ENCODE peak calls at places on chromosome 4, in seven cellular contexts. One of them, this sample, is unnamed.
A peak's percentile ranks its signal among the peaks of the same experiment; 100 is the strongest.

GRCh38 chr4:57639566-57640328 is 529.6 kb upstream of the IGFBP7 start:
- DNase-seq in fibroblast of the aortic adventitia: no peak
- DNase-seq in pulmonary artery endothelial cell: no peak
- DNase-seq in CD4-positive, alpha-beta memory T cell: no peak
- DNase-seq in occipital lobe: no peak
- DNase-seq in naive thymus-derived CD4-positive, alpha-beta T cell: no peak
- DNase-seq in NCI-H2029: no peak
- DNase-seq in this sample: no peak

GRCh38 chr4:153538408-153539057 is 72.4 kb downstream of the TMEM131L start:
- DNase-seq in occipital lobe: peak; percentile 15
- DNase-seq in fibroblast of the aortic adventitia: peak; percentile 49
- DNase-seq in naive thymus-derived CD4-positive, alpha-beta T cell: no peak
- DNase-seq in pulmonary artery endothelial cell: no peak
- DNase-seq in CD4-positive, alpha-beta memory T cell: no peak
- DNase-seq in NCI-H2029: no peak
- DNase-seq in this sample: no peak

GRCh38 chr4:184275766-184276165 is 58.1 kb upstream of the ENPP6 start:
- DNase-seq in naive thymus-derived CD4-positive, alpha-beta T cell: no peak
- DNase-seq in occipital lobe: no peak
- DNase-seq in fibroblast of the aortic adventitia: no peak
- DNase-seq in pulmonary artery endothelial cell: no peak
- DNase-seq in NCI-H2029: no peak
- DNase-seq in CD4-positive, alpha-beta memory T cell: no peak
- DNase-seq in this sample: no peak

GRCh38 chr4:78768447-78769177 is 7.5 kb upstream of the BMP2K start:
- DNase-seq in occipital lobe: no peak
- DNase-seq in CD4-positive, alpha-beta memory T cell: no peak
- DNase-seq in fibroblast of the aortic adventitia: no peak
- DNase-seq in naive thymus-derived CD4-positive, alpha-beta T cell: no peak
- DNase-seq in NCI-H2029: no peak
- DNase-seq in pulmonary artery endothelial cell: no peak
- DNase-seq in this sample: no peak

GRCh38 chr4:56787380-56787779 is 34.1 kb downstream of the SPINK2 start:
- DNase-seq in occipital lobe: no peak
- DNase-seq in naive thymus-derived CD4-positive, alpha-beta T cell: no peak
- DNase-seq in NCI-H2029: no peak
- DNase-seq in CD4-positive, alpha-beta memory T cell: no peak
- DNase-seq in pulmonary artery endothelial cell: no peak
- DNase-seq in fibroblast of the aortic adventitia: no peak
- DNase-seq in this sample: no peak

GRCh38 chr4:175789632-175790031 is 22.4 kb downstream of the GPM6A start:
- DNase-seq in naive thymus-derived CD4-positive, alpha-beta T cell: no peak
- DNase-seq in NCI-H2029: no peak
- DNase-seq in CD4-positive, alpha-beta memory T cell: no peak
- DNase-seq in pulmonary artery endothelial cell: no peak
- DNase-seq in fibroblast of the aortic adventitia: no peak
- DNase-seq in occipital lobe: no peak
- DNase-seq in this sample: no peak

GRCh38 chr4:54318904-54319303 is 89.8 kb downstream of the PDGFRA start:
- DNase-seq in CD4-positive, alpha-beta memory T cell: peak; percentile 4
- DNase-seq in pulmonary artery endothelial cell: peak; percentile 5
- DNase-seq in NCI-H2029: no peak
- DNase-seq in fibroblast of the aortic adventitia: peak; percentile 63
- DNase-seq in occipital lobe: no peak
- DNase-seq in naive thymus-derived CD4-positive, alpha-beta T cell: no peak
- DNase-seq in this sample: no peak

GRCh38 chr4:102715057-102715456 is 45.7 kb downstream of the MANBA start:
- DNase-seq in fibroblast of the aortic adventitia: peak; percentile 9
- DNase-seq in naive thymus-derived CD4-positive, alpha-beta T cell: no peak
- DNase-seq in CD4-positive, alpha-beta memory T cell: no peak
- DNase-seq in NCI-H2029: no peak
- DNase-seq in occipital lobe: no peak
- DNase-seq in pulmonary artery endothelial cell: no peak
- DNase-seq in this sample: no peak

GRCh38 chr4:137819964-137820383 is 287.7 kb upstream of the PCDH18 start:
- DNase-seq in naive thymus-derived CD4-positive, alpha-beta T cell: no peak
- DNase-seq in fibroblast of the aortic adventitia: peak; percentile 75
- DNase-seq in occipital lobe: no peak
- DNase-seq in CD4-positive, alpha-beta memory T cell: no peak
- DNase-seq in pulmonary artery endothelial cell: peak; percentile 13
- DNase-seq in NCI-H2029: peak; percentile 14
- DNase-seq in this sample: no peak

GRCh38 chr4:36254355-36254754 is 10.0 kb upstream of the ARAP2 start:
- DNase-seq in CD4-positive, alpha-beta memory T cell: no peak
- DNase-seq in pulmonary artery endothelial cell: no peak
- DNase-seq in NCI-H2029: no peak
- DNase-seq in occipital lobe: no peak
- DNase-seq in naive thymus-derived CD4-positive, alpha-beta T cell: no peak
- DNase-seq in fibroblast of the aortic adventitia: no peak
- DNase-seq in this sample: no peak

GRCh38 chr4:16000708-16001483 is 37.9 kb upstream of the FGFBP2 start:
- DNase-seq in fibroblast of the aortic adventitia: no peak
- DNase-seq in CD4-positive, alpha-beta memory T cell: no peak
- DNase-seq in occipital lobe: no peak
- DNase-seq in pulmonary artery endothelial cell: no peak
- DNase-seq in naive thymus-derived CD4-positive, alpha-beta T cell: no peak
- DNase-seq in NCI-H2029: no peak
- DNase-seq in this sample: no peak

GRCh38 chr4:3443750-3444309 is 2.1 kb downstream of the HGFAC start:
- DNase-seq in NCI-H2029: no peak
- DNase-seq in CD4-positive, alpha-beta memory T cell: no peak
- DNase-seq in fibroblast of the aortic adventitia: no peak
- DNase-seq in naive thymus-derived CD4-positive, alpha-beta T cell: no peak
- DNase-seq in pulmonary artery endothelial cell: no peak
- DNase-seq in occipital lobe: no peak
- DNase-seq in this sample: no peak

GRCh38 chr4:98530572-98530971 is 127.8 kb downstream of the TSPAN5 start:
- DNase-seq in fibroblast of the aortic adventitia: no peak
- DNase-seq in occipital lobe: no peak
- DNase-seq in NCI-H2029: no peak
- DNase-seq in naive thymus-derived CD4-positive, alpha-beta T cell: no peak
- DNase-seq in pulmonary artery endothelial cell: no peak
- DNase-seq in CD4-positive, alpha-beta memory T cell: no peak
- DNase-seq in this sample: no peak

GRCh38 chr4:103046416-103047290 is 27.1 kb upstream of the SLC9B1 start:
- DNase-seq in CD4-positive, alpha-beta memory T cell: peak; percentile 44
- DNase-seq in pulmonary artery endothelial cell: peak; percentile 10
- DNase-seq in fibroblast of the aortic adventitia: peak; percentile 58
- DNase-seq in occipital lobe: no peak
- DNase-seq in NCI-H2029: no peak
- DNase-seq in naive thymus-derived CD4-positive, alpha-beta T cell: no peak
- DNase-seq in this sample: no peak

GRCh38 chr4:13988347-13989265 is 361.1 kb upstream of the BOD1L1 start:
- DNase-seq in CD4-positive, alpha-beta memory T cell: no peak
- DNase-seq in pulmonary artery endothelial cell: no peak
- DNase-seq in fibroblast of the aortic adventitia: peak; percentile 99
- DNase-seq in naive thymus-derived CD4-positive, alpha-beta T cell: no peak
- DNase-seq in occipital lobe: peak; percentile 27
- DNase-seq in NCI-H2029: no peak
- DNase-seq in this sample: no peak

GRCh38 chr4:152344001-152344400 is 191.9 kb downstream of the FBXW7 start:
- DNase-seq in fibroblast of the aortic adventitia: no peak
- DNase-seq in naive thymus-derived CD4-positive, alpha-beta T cell: no peak
- DNase-seq in pulmonary artery endothelial cell: no peak
- DNase-seq in NCI-H2029: no peak
- DNase-seq in CD4-positive, alpha-beta memory T cell: no peak
- DNase-seq in occipital lobe: no peak
- DNase-seq in this sample: no peak

GRCh38 chr4:153207561-153207960 is 3.3 kb downstream of the TRIM2 start:
- DNase-seq in naive thymus-derived CD4-positive, alpha-beta T cell: no peak
- DNase-seq in CD4-positive, alpha-beta memory T cell: no peak
- DNase-seq in fibroblast of the aortic adventitia: no peak
- DNase-seq in occipital lobe: no peak
- DNase-seq in pulmonary artery endothelial cell: no peak
- DNase-seq in NCI-H2029: no peak
- DNase-seq in this sample: peak; percentile 20